ENCODE peak calls at places on chromosome 5, in eight cellular contexts. B is A549; H is ovary; U is activated T-helper 1 cell treated with Interleukin-2 at 50 U/mL for 16 hours; D is effector memory CD8-positive, alpha-beta T cell; K is AG09309; F is non-pigmented ciliary epithelial cell; P is kidney glomerular epithelial cell. L is an unnamed sample.

GRCh38 chr5:148697177-148697820 is 43.0 kb upstream of the HTR4 start:
- DNase-seq in B (no peak), H (no peak), U (no peak), D (no peak), K (peak; percentile 61), F (peak; percentile 1), P (no peak), L (no peak)

GRCh38 chr5:151348789-151349188 is 1.4 kb upstream of the SLC36A2 start:
- DNase-seq in B (no peak), H (no peak), U (no peak), D (no peak), K (no peak), F (no peak), P (no peak), L (no peak)

GRCh38 chr5:154179846-154180710 is 10.5 kb upstream of the GALNT10 start:
- DNase-seq in B (peak; percentile 69), H (no peak), U (no peak), D (peak; percentile 23), K (no peak), F (no peak), P (peak; percentile 35), L (peak; percentile 80)

GRCh38 chr5:120808606-120809005 is 344.5 kb downstream of the PRR16 start:
- DNase-seq in B (no peak), H (no peak), U (no peak), D (no peak), K (no peak), F (no peak), P (no peak), L (no peak)

GRCh38 chr5:14640765-14641164 is 23.8 kb upstream of the OTULIN start:
- DNase-seq in B (no peak), H (no peak), U (no peak), D (no peak), K (no peak), F (no peak), P (no peak), L (no peak)

GRCh38 chr5:149409268-149409948 is 30.3 kb upstream of the IL17B start:
- DNase-seq in B (no peak), H (peak; percentile 21), U (no peak), D (no peak), K (no peak), F (no peak), P (no peak), L (peak; percentile 28)

GRCh38 chr5:14869286-14870164 is 2.1 kb downstream of the ANKH start:
- DNase-seq in B (no peak), H (no peak), U (no peak), D (no peak), K (no peak), F (no peak), P (no peak), L (no peak)

GRCh38 chr5:64181440-64181839 is 15.8 kb downstream of the RNF180 start:
- DNase-seq in B (no peak), H (no peak), U (no peak), D (no peak), K (no peak), F (no peak), P (no peak), L (no peak)

GRCh38 chr5:179258922-179259730 is 86.1 kb downstream of the ADAMTS2 start:
- DNase-seq in B (no peak), H (peak; percentile 60), U (no peak), D (no peak), K (no peak), F (no peak), P (peak; percentile 33), L (peak; percentile 91)

GRCh38 chr5:758698-759053 is 25.9 kb downstream of the ZDHHC11B start:
- DNase-seq in B (no peak), H (no peak), U (no peak), D (no peak), K (no peak), F (no peak), P (no peak), L (no peak)

GRCh38 chr5:81326554-81326953 is 25.2 kb downstream of the ZCCHC9 start:
- DNase-seq in B (no peak), H (no peak), U (no peak), D (no peak), K (no peak), F (no peak), P (no peak), L (no peak)

GRCh38 chr5:107149243-107149642 is 521.5 kb downstream of the EFNA5 start:
- DNase-seq in B (no peak), H (no peak), U (no peak), D (no peak), K (no peak), F (no peak), P (no peak), L (no peak)